ENCODE peak calls at places on chromosomes 13 and 19, in eight cellular contexts. One of them, this sample, is unnamed.

GRCh38 chr13:102729560-102730275 is 34.9 kb upstream of the METTL21C start:
- DNase-seq in H1: no peak
- DNase-seq in stomach: no peak
- DNase-seq in K562: no peak
- DNase-seq in GM12878: no peak
- DNase-seq in transverse colon: no peak
- DNase-seq in upper lobe of left lung: no peak
- DNase-seq in sigmoid colon: no peak
- DNase-seq in this sample: no peak

GRCh38 chr13:98396071-98396710 is 180.7 kb downstream of the STK24 start:
- DNase-seq in H1: no peak
- DNase-seq in stomach: no peak
- DNase-seq in K562: no peak
- DNase-seq in GM12878: no peak
- DNase-seq in transverse colon: no peak
- DNase-seq in upper lobe of left lung: no peak
- DNase-seq in sigmoid colon: no peak
- DNase-seq in this sample: no peak

GRCh38 chr13:41587490-41587889 is 130.1 kb downstream of the RGCC start:
- DNase-seq in H1: no peak
- DNase-seq in stomach: no peak
- DNase-seq in K562: no peak
- DNase-seq in GM12878: no peak
- DNase-seq in transverse colon: no peak
- DNase-seq in upper lobe of left lung: no peak
- DNase-seq in sigmoid colon: no peak
- DNase-seq in this sample: no peak

GRCh38 chr19:1587872-1588271 is 4.8 kb downstream of the MBD3 start:
- DNase-seq in H1: no peak
- DNase-seq in stomach: no peak
- DNase-seq in K562: no peak
- DNase-seq in GM12878: no peak
- DNase-seq in transverse colon: no peak
- DNase-seq in upper lobe of left lung: no peak
- DNase-seq in sigmoid colon: no peak
- DNase-seq in this sample: no peak

GRCh38 chr13:71801781-71802180 is 65.2 kb downstream of the DACH1 start:
- DNase-seq in H1: no peak
- DNase-seq in stomach: no peak
- DNase-seq in K562: no peak
- DNase-seq in GM12878: no peak
- DNase-seq in transverse colon: no peak
- DNase-seq in upper lobe of left lung: no peak
- DNase-seq in sigmoid colon: no peak
- DNase-seq in this sample: no peak

GRCh38 chr19:53103141-53103902 is at the start of gene ZNF160:
- DNase-seq in H1: peak; percentile 89
- DNase-seq in stomach: peak; percentile 98
- DNase-seq in K562: peak; percentile 100
- DNase-seq in GM12878: peak; percentile 89
- DNase-seq in transverse colon: peak; percentile 99
- DNase-seq in upper lobe of left lung: peak; percentile 99
- DNase-seq in sigmoid colon: peak; percentile 99
- DNase-seq in this sample: peak; percentile 99

GRCh38 chr19:15247107-15248014 is 15.1 kb upstream of the EPHX3 start:
- DNase-seq in H1: no peak
- DNase-seq in stomach: no peak
- DNase-seq in K562: no peak
- DNase-seq in GM12878: no peak
- DNase-seq in transverse colon: no peak
- DNase-seq in upper lobe of left lung: no peak
- DNase-seq in sigmoid colon: no peak
- DNase-seq in this sample: no peak

GRCh38 chr19:5826531-5827341 is 12.8 kb downstream of the FUT6 start:
- DNase-seq in H1: no peak
- DNase-seq in stomach: peak; percentile 78
- DNase-seq in K562: no peak
- DNase-seq in GM12878: no peak
- DNase-seq in transverse colon: peak; percentile 88
- DNase-seq in upper lobe of left lung: peak; percentile 77
- DNase-seq in sigmoid colon: peak; percentile 91
- DNase-seq in this sample: no peak

GRCh38 chr19:1312732-1313694 is 27.3 kb downstream of the EFNA2 start:
- DNase-seq in H1: no peak
- DNase-seq in stomach: no peak
- DNase-seq in K562: no peak
- DNase-seq in GM12878: no peak
- DNase-seq in transverse colon: peak; percentile 41
- DNase-seq in upper lobe of left lung: no peak
- DNase-seq in sigmoid colon: no peak
- DNase-seq in this sample: no peak

GRCh38 chr13:98780972-98781869 is 28.7 kb upstream of the SLC15A1 start:
- DNase-seq in H1: no peak
- DNase-seq in stomach: no peak
- DNase-seq in K562: no peak
- DNase-seq in GM12878: no peak
- DNase-seq in transverse colon: no peak
- DNase-seq in upper lobe of left lung: no peak
- DNase-seq in sigmoid colon: no peak
- DNase-seq in this sample: no peak

GRCh38 chr13:93522486-93522885 is 295.9 kb downstream of the GPC6 start:
- DNase-seq in H1: no peak
- DNase-seq in stomach: no peak
- DNase-seq in K562: no peak
- DNase-seq in GM12878: no peak
- DNase-seq in transverse colon: no peak
- DNase-seq in upper lobe of left lung: no peak
- DNase-seq in sigmoid colon: no peak
- DNase-seq in this sample: no peak

GRCh38 chr13:111202745-111203144 is 87.6 kb downstream of the ARHGEF7 start:
- DNase-seq in H1: no peak
- DNase-seq in stomach: no peak
- DNase-seq in K562: peak; percentile 50
- DNase-seq in GM12878: no peak
- DNase-seq in transverse colon: no peak
- DNase-seq in upper lobe of left lung: no peak
- DNase-seq in sigmoid colon: no peak
- DNase-seq in this sample: no peak

GRCh38 chr13:80121038-80121437 is 219.9 kb downstream of the SPRY2 start:
- DNase-seq in H1: no peak
- DNase-seq in stomach: no peak
- DNase-seq in K562: no peak
- DNase-seq in GM12878: no peak
- DNase-seq in transverse colon: no peak
- DNase-seq in upper lobe of left lung: no peak
- DNase-seq in sigmoid colon: no peak
- DNase-seq in this sample: no peak

GRCh38 chr19:15469513-15470297 is 5.4 kb upstream of the RASAL3 start:
- DNase-seq in H1: no peak
- DNase-seq in stomach: no peak
- DNase-seq in K562: no peak
- DNase-seq in GM12878: no peak
- DNase-seq in transverse colon: peak; percentile 24
- DNase-seq in upper lobe of left lung: no peak
- DNase-seq in sigmoid colon: no peak
- DNase-seq in this sample: no peak

GRCh38 chr19:16801599-16801998 is 27.6 kb upstream of the SIN3B start:
- DNase-seq in H1: no peak
- DNase-seq in stomach: no peak
- DNase-seq in K562: no peak
- DNase-seq in GM12878: no peak
- DNase-seq in transverse colon: no peak
- DNase-seq in upper lobe of left lung: no peak
- DNase-seq in sigmoid colon: no peak
- DNase-seq in this sample: no peak

GRCh38 chr19:46495789-46496099 is at the start of gene PNMA8B:
- DNase-seq in H1: peak; percentile 78
- DNase-seq in stomach: no peak
- DNase-seq in K562: peak; percentile 71
- DNase-seq in GM12878: no peak
- DNase-seq in transverse colon: no peak
- DNase-seq in upper lobe of left lung: no peak
- DNase-seq in sigmoid colon: peak; percentile 83
- DNase-seq in this sample: no peak

GRCh38 chr19:55353803-55354697 is 469 bp downstream of the COX6B2 start:
- DNase-seq in H1: no peak
- DNase-seq in stomach: peak; percentile 79
- DNase-seq in K562: peak; percentile 97
- DNase-seq in GM12878: no peak
- DNase-seq in transverse colon: peak; percentile 86
- DNase-seq in upper lobe of left lung: peak; percentile 82
- DNase-seq in sigmoid colon: peak; percentile 81
- DNase-seq in this sample: no peak

GRCh38 chr13:110714798-110715394 is 1.4 kb downstream of the ING1 start:
- DNase-seq in H1: no peak
- DNase-seq in stomach: peak; percentile 55
- DNase-seq in K562: no peak
- DNase-seq in GM12878: no peak
- DNase-seq in transverse colon: peak; percentile 63
- DNase-seq in upper lobe of left lung: peak; percentile 70
- DNase-seq in sigmoid colon: peak; percentile 86
- DNase-seq in this sample: no peak

GRCh38 chr13:114023716-114024602 is 50.1 kb upstream of the C13orf46 start:
- DNase-seq in H1: no peak
- DNase-seq in stomach: no peak
- DNase-seq in K562: no peak
- DNase-seq in GM12878: no peak
- DNase-seq in transverse colon: no peak
- DNase-seq in upper lobe of left lung: no peak
- DNase-seq in sigmoid colon: no peak
- DNase-seq in this sample: no peak

GRCh38 chr19:28184997-28185396 is 1028.0 kb downstream of the UQCRFS1 start:
- DNase-seq in H1: no peak
- DNase-seq in stomach: no peak
- DNase-seq in K562: no peak
- DNase-seq in GM12878: no peak
- DNase-seq in transverse colon: no peak
- DNase-seq in upper lobe of left lung: no peak
- DNase-seq in sigmoid colon: no peak
- DNase-seq in this sample: no peak

GRCh38 chr13:35618565-35619083 is 142.1 kb upstream of the MAB21L1 start:
- DNase-seq in H1: no peak
- DNase-seq in stomach: no peak
- DNase-seq in K562: no peak
- DNase-seq in GM12878: no peak
- DNase-seq in transverse colon: no peak
- DNase-seq in upper lobe of left lung: no peak
- DNase-seq in sigmoid colon: no peak
- DNase-seq in this sample: no peak

GRCh38 chr19:58575183-58576041 is 2.3 kb upstream of the MZF1 start:
- DNase-seq in H1: no peak
- DNase-seq in stomach: peak; percentile 87
- DNase-seq in K562: peak; percentile 87
- DNase-seq in GM12878: peak; percentile 58
- DNase-seq in transverse colon: peak; percentile 89
- DNase-seq in upper lobe of left lung: peak; percentile 95
- DNase-seq in sigmoid colon: peak; percentile 97
- DNase-seq in this sample: peak; percentile 97

GRCh38 chr13:30308548-30308947 is 1.2 kb upstream of the KATNAL1 start:
- DNase-seq in H1: no peak
- DNase-seq in stomach: no peak
- DNase-seq in K562: peak; percentile 44
- DNase-seq in GM12878: no peak
- DNase-seq in transverse colon: no peak
- DNase-seq in upper lobe of left lung: peak; percentile 84
- DNase-seq in sigmoid colon: no peak
- DNase-seq in this sample: no peak

GRCh38 chr13:109196896-109197295 is 567.5 kb downstream of the MYO16 start:
- DNase-seq in H1: no peak
- DNase-seq in stomach: no peak
- DNase-seq in K562: peak; percentile 10
- DNase-seq in GM12878: no peak
- DNase-seq in transverse colon: no peak
- DNase-seq in upper lobe of left lung: no peak
- DNase-seq in sigmoid colon: no peak
- DNase-seq in this sample: no peak
- TF ChIP-seq EP300 in H1: no peak
- TF ChIP-seq EP300 in stomach: no peak
- TF ChIP-seq EP300 in K562: no peak
- TF ChIP-seq EP300 in GM12878: no peak
- TF ChIP-seq EP300 in transverse colon: no peak
- TF ChIP-seq EP300 in upper lobe of left lung: no peak
- TF ChIP-seq EP300 in sigmoid colon: no peak
- TF ChIP-seq EP300 in this sample: no peak

GRCh38 chr19:18543814-18544475 is 572 bp upstream of the FKBP8 start:
- DNase-seq in H1: no peak
- DNase-seq in stomach: peak; percentile 51
- DNase-seq in K562: peak; percentile 90
- DNase-seq in GM12878: peak; percentile 72
- DNase-seq in transverse colon: peak; percentile 82
- DNase-seq in upper lobe of left lung: peak; percentile 82
- DNase-seq in sigmoid colon: peak; percentile 78
- DNase-seq in this sample: no peak
- TF ChIP-seq POLR2AphosphoS5 in H1: no peak
- TF ChIP-seq POLR2AphosphoS5 in stomach: no peak
- TF ChIP-seq POLR2AphosphoS5 in K562: peak; percentile 99
- TF ChIP-seq POLR2AphosphoS5 in GM12878: peak; percentile 73
- TF ChIP-seq POLR2AphosphoS5 in transverse colon: no peak
- TF ChIP-seq POLR2AphosphoS5 in upper lobe of left lung: peak; percentile 32
- TF ChIP-seq POLR2AphosphoS5 in sigmoid colon: no peak
- TF ChIP-seq POLR2AphosphoS5 in this sample: peak; percentile 10

GRCh38 chr13:24271231-24271610 is 38.2 kb upstream of the C1QTNF9 start:
- DNase-seq in H1: no peak
- DNase-seq in stomach: no peak
- DNase-seq in K562: no peak
- DNase-seq in GM12878: no peak
- DNase-seq in transverse colon: no peak
- DNase-seq in upper lobe of left lung: no peak
- DNase-seq in sigmoid colon: no peak
- DNase-seq in this sample: no peak

GRCh38 chr13:24270639-24271131 is 38.7 kb upstream of the C1QTNF9 start:
- DNase-seq in H1: no peak
- DNase-seq in stomach: peak; percentile 61
- DNase-seq in K562: no peak
- DNase-seq in GM12878: peak; percentile 38
- DNase-seq in transverse colon: peak; percentile 62
- DNase-seq in upper lobe of left lung: peak; percentile 90
- DNase-seq in sigmoid colon: peak; percentile 79
- DNase-seq in this sample: no peak

GRCh38 chr13:24269803-24270202 is 39.6 kb upstream of the C1QTNF9 start:
- DNase-seq in H1: no peak
- DNase-seq in stomach: no peak
- DNase-seq in K562: no peak
- DNase-seq in GM12878: no peak
- DNase-seq in transverse colon: no peak
- DNase-seq in upper lobe of left lung: no peak
- DNase-seq in sigmoid colon: no peak
- DNase-seq in this sample: no peak

GRCh38 chr13:24272452-24273161 is 36.8 kb upstream of the C1QTNF9 start:
- DNase-seq in H1: no peak
- DNase-seq in stomach: no peak
- DNase-seq in K562: no peak
- DNase-seq in GM12878: no peak
- DNase-seq in transverse colon: no peak
- DNase-seq in upper lobe of left lung: peak; percentile 67
- DNase-seq in sigmoid colon: no peak
- DNase-seq in this sample: peak; percentile 42

GRCh38 chr13:24271611-24272451 is 37.5 kb upstream of the C1QTNF9 start:
- DNase-seq in H1: no peak
- DNase-seq in stomach: peak; percentile 70
- DNase-seq in K562: no peak
- DNase-seq in GM12878: peak; percentile 70
- DNase-seq in transverse colon: peak; percentile 72
- DNase-seq in upper lobe of left lung: peak; percentile 80
- DNase-seq in sigmoid colon: peak; percentile 84
- DNase-seq in this sample: peak; percentile 92
- TF ChIP-seq POLR2A in H1: no peak
- TF ChIP-seq POLR2A in stomach: no peak
- TF ChIP-seq POLR2A in K562: no peak
- TF ChIP-seq POLR2A in GM12878: peak; percentile 80
- TF ChIP-seq POLR2A in transverse colon: peak; percentile 52
- TF ChIP-seq POLR2A in upper lobe of left lung: peak; percentile 67
- TF ChIP-seq POLR2A in sigmoid colon: no peak
- TF ChIP-seq POLR2A in this sample: no peak

GRCh38 chr19:54179921-54180452 is 7.0 kb upstream of the TMC4 start:
- DNase-seq in H1: peak; percentile 92
- DNase-seq in stomach: peak; percentile 72
- DNase-seq in K562: peak; percentile 19
- DNase-seq in GM12878: no peak
- DNase-seq in transverse colon: peak; percentile 79
- DNase-seq in upper lobe of left lung: no peak
- DNase-seq in sigmoid colon: no peak
- DNase-seq in this sample: no peak
- TF ChIP-seq EP300 in H1: peak; percentile 15
- TF ChIP-seq EP300 in stomach: no peak
- TF ChIP-seq EP300 in K562: no peak
- TF ChIP-seq EP300 in GM12878: no peak
- TF ChIP-seq EP300 in transverse colon: no peak
- TF ChIP-seq EP300 in upper lobe of left lung: no peak
- TF ChIP-seq EP300 in sigmoid colon: no peak
- TF ChIP-seq EP300 in this sample: no peak

This sample was measured in esophagus muscularis mucosa.